ENCODE peak calls at places on chromosomes 12 and 14, in eight cellular contexts. J is left ventricle myocardium inferior, Q is spleen, K is kidney epithelial cell, D is A549, F is GM12878, V is IMR-90, P is Panc1. O is an unnamed sample.

GRCh38 chr14:82796081-82796480 is 1262.4 kb upstream of the SEL1L start:
- DNase-seq in J (no peak), Q (no peak), K (no peak), D (no peak), F (no peak), V (no peak), P (no peak), O (no peak)

GRCh38 chr14:37172024-37172869 is at the start of gene SLC25A21:
- DNase-seq in J (peak), Q (peak), K (peak), D (peak), F (no peak), V (peak), P (peak), O (no peak)

GRCh38 chr12:75913502-75914110 is 118.0 kb downstream of the PHLDA1 start:
- DNase-seq in J (peak), Q (no peak), K (no peak), D (no peak), F (no peak), V (no peak), P (no peak), O (no peak)

GRCh38 chr12:114045333-114045732 is 79.2 kb upstream of the RBM19 start:
- DNase-seq in J (no peak), Q (no peak), K (no peak), D (no peak), F (no peak), V (no peak), P (no peak), O (no peak)

GRCh38 chr14:21090194-21090939 is 8.1 kb downstream of the ZNF219 start:
- DNase-seq in J (no peak), Q (peak), K (no peak), D (no peak), F (no peak), V (no peak), P (no peak), O (no peak)

GRCh38 chr12:120474092-120474960 is 4.8 kb upstream of the SRSF9 start:
- DNase-seq in J (no peak), Q (no peak), K (peak), D (peak), F (no peak), V (peak), P (no peak), O (no peak)

GRCh38 chr12:78863482-78864427 is 819 bp upstream of the SYT1 start:
- DNase-seq in J (peak), Q (peak), K (no peak), D (peak), F (no peak), V (peak), P (no peak), O (no peak)

GRCh38 chr12:102824218-102824835 is 92.7 kb downstream of the PAH start:
- DNase-seq in J (peak), Q (peak), K (no peak), D (peak), F (no peak), V (peak), P (no peak), O (no peak)

GRCh38 chr14:57492859-57493258 is 798 bp downstream of the CCDC198 start:
- DNase-seq in J (no peak), Q (no peak), K (peak), D (peak), F (no peak), V (peak), P (no peak), O (peak)

GRCh38 chr14:101476258-101476930 is 84.9 kb upstream of the DIO3 start:
- DNase-seq in J (no peak), Q (peak), K (no peak), D (no peak), F (no peak), V (no peak), P (no peak), O (no peak)

GRCh38 chr12:42370013-42370412 is 44.0 kb downstream of the PPHLN1 start:
- DNase-seq in J (no peak), Q (no peak), K (no peak), D (no peak), F (no peak), V (no peak), P (no peak), O (no peak)

GRCh38 chr12:104733717-104734175 is 224.3 kb downstream of the SLC41A2 start:
- DNase-seq in J (no peak), Q (no peak), K (no peak), D (peak), F (no peak), V (no peak), P (no peak), O (no peak)

GRCh38 chr12:121793501-121793835 is at the start of gene RHOF:
- DNase-seq in J (peak), Q (peak), K (no peak), D (no peak), F (no peak), V (no peak), P (no peak), O (no peak)

GRCh38 chr12:132413931-132414588 is 75.9 kb upstream of the FBRSL1 start:
- DNase-seq in J (no peak), Q (no peak), K (no peak), D (no peak), F (no peak), V (no peak), P (no peak), O (no peak)

GRCh38 chr14:67514650-67515385 is 18.3 kb upstream of the PLEKHH1 start:
- DNase-seq in J (peak), Q (peak), K (no peak), D (no peak), F (no peak), V (peak), P (no peak), O (no peak)

GRCh38 chr14:61470954-61471279 is 149.5 kb downstream of the PRKCH start:
- DNase-seq in J (no peak), Q (no peak), K (no peak), D (no peak), F (no peak), V (no peak), P (no peak), O (no peak)

GRCh38 chr14:91424813-91425719 is 7.4 kb upstream of the CCDC88C start:
- DNase-seq in J (no peak), Q (no peak), K (no peak), D (no peak), F (no peak), V (no peak), P (no peak), O (no peak)

GRCh38 chr12:7075931-7076330 is 15.4 kb downstream of the C1S start:
- DNase-seq in J (no peak), Q (no peak), K (no peak), D (no peak), F (no peak), V (peak), P (no peak), O (no peak)

GRCh38 chr12:46659032-46659703 is 166.6 kb downstream of the SLC38A4 start:
- DNase-seq in J (no peak), Q (no peak), K (no peak), D (no peak), F (no peak), V (peak), P (no peak), O (no peak)

GRCh38 chr12:55629058-55629841 is 7.4 kb upstream of the OR10P1 start:
- DNase-seq in J (no peak), Q (no peak), K (no peak), D (no peak), F (no peak), V (no peak), P (no peak), O (no peak)

GRCh38 chr12:3752096-3752709 is 706 bp downstream of the CRACR2A start:
- DNase-seq in J (peak), Q (peak), K (peak), D (no peak), F (peak), V (no peak), P (no peak), O (no peak)

GRCh38 chr14:45558183-45558582 is 305.2 kb upstream of the MIS18BP1 start:
- DNase-seq in J (no peak), Q (no peak), K (no peak), D (no peak), F (no peak), V (no peak), P (no peak), O (no peak)

GRCh38 chr12:120472521-120472920 is 3.0 kb upstream of the SRSF9 start:
- DNase-seq in J (no peak), Q (no peak), K (no peak), D (no peak), F (no peak), V (peak), P (no peak), O (no peak)

GRCh38 chr14:33948143-33948962 is 2.5 kb downstream of the EGLN3 start:
- DNase-seq in J (no peak), Q (no peak), K (no peak), D (no peak), F (no peak), V (no peak), P (no peak), O (no peak)

GRCh38 chr14:33945329-33945728 is 5.5 kb downstream of the EGLN3 start:
- DNase-seq in J (no peak), Q (no peak), K (no peak), D (no peak), F (no peak), V (no peak), P (no peak), O (no peak)

GRCh38 chr14:33949051-33950037 is 1.5 kb downstream of the EGLN3 start:
- DNase-seq in J (no peak), Q (no peak), K (no peak), D (no peak), F (no peak), V (no peak), P (no peak), O (no peak)

GRCh38 chr14:33943484-33943883 is 7.4 kb downstream of the EGLN3 start:
- DNase-seq in J (no peak), Q (no peak), K (no peak), D (no peak), F (no peak), V (no peak), P (no peak), O (no peak)

DNA sequence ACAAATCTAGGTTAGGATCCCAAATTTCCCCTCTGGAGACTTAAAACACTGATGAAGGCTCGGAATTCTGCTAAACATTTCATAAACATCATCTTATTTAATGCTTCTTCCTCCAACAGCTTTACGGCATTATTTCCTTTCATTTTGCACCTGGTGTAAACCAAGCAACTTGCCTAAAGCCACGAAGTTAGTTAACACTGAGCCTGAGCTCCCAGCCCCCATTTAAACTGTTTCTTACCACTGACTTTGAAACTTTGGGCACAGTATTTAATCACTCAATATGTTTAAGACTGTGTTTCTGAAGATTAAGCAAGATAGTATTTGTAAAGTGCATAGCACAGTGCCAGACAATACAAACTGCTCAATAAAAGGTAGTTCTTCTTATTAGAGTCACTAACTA is 4.2 kb downstream of the EGLN3 start:
- DNase-seq in J (no peak), Q (no peak), K (no peak), D (no peak), F (no peak), V (no peak), P (no peak), O (no peak)
- H3K4me3 ChIP-seq in J (peak), Q (no peak), K (no peak), D (no peak), F (peak), V (no peak), P (no peak), O (no peak)

DNA sequence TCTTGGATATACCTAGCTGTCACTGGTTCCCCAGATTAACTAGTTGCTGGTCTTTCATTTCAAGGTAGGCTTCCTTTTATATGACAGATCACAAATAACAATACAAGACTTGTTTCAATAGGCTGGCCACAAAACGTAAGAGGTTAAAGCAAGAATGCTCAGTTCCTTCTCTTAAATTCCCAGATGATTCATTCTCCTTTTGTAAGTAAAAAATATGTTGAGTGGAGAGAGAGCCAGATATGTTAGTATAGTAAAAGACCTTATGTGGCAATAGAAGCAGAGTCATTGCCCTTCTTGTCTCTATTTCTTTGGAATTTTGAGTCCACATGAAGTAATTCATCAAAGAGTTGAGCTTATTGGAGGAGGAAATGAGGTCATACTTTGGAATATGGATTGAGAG is 939.0 kb upstream of the ATXN7L3B start:
- DNase-seq in J (no peak), Q (no peak), K (no peak), D (no peak), F (no peak), V (no peak), P (no peak), O (no peak)
- TF ChIP-seq CTCF in J (no peak), Q (no peak), K (no peak), D (no peak), F (no peak), V (no peak), P (no peak), O (no peak)

DNA sequence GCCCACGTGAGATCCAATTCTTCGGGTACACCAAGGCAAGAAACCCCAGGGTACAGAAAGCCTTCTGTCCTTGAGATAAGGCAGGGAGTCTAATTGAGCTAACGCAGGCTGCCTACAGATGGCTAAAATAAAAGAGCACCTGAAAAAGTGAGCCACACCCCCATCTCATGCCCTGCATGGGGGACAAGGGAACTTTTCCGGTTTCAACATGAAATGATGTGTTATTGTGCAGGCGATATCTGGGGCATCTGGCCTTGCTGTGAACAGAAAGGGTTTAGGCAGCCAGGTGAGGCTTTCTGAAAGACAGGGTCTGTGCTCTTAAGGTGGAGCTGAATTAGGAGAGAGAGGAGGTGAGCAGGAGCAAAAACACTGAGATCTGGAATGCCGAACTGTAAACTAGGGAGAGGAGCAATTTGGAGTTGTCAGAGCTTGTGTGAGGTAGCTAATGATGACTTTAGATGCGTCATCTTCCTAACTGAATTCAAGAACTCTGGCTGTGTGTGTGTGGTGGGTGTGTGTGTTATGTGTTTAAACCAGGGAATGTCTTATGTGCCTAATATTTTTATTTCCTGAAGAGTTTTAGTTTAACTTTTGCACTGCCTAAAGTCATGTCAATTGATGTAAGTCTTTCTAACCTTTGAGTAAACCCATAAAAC is 20.1 kb upstream of the LDHB start:
- DNase-seq in J (no peak), Q (no peak), K (no peak), D (peak), F (no peak), V (peak), P (no peak), O (no peak)
- H3K4me3 ChIP-seq in J (no peak), Q (no peak), K (no peak), D (no peak), F (no peak), V (no peak), P (no peak), O (no peak)

GRCh38 chr14:80358112-80358511 is 146.8 kb upstream of the DIO2 start:
- DNase-seq in J (no peak), Q (no peak), K (no peak), D (no peak), F (no peak), V (no peak), P (no peak), O (no peak)

GRCh38 chr14:80350707-80351106 is 139.4 kb upstream of the DIO2 start:
- DNase-seq in J (no peak), Q (no peak), K (no peak), D (no peak), F (no peak), V (peak), P (no peak), O (no peak)

DNA sequence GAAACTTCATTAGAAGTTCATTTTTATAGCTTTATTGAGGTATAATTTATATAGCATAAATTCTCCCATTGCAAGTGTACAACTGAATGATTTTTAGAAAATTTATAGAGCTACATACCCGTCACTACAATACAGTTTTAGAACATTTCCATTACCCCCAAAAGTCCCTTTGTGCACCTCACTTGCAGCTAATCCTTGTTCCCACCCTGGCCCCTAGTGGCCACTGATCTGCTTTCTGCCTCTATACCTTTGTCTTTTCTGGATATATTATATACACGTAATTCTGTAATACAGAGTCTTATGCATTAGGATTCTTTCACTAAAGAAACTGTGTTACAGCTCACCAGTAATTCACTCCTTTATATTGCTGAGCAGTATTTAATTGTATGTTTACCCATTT is 145.1 kb upstream of the DIO2 start:
- DNase-seq in J (no peak), Q (no peak), K (no peak), D (peak), F (no peak), V (peak), P (no peak), O (no peak)
- TF ChIP-seq CTCF in J (no peak), Q (no peak), K (peak), D (peak), F (no peak), V (peak), P (no peak), O (peak)

DNA sequence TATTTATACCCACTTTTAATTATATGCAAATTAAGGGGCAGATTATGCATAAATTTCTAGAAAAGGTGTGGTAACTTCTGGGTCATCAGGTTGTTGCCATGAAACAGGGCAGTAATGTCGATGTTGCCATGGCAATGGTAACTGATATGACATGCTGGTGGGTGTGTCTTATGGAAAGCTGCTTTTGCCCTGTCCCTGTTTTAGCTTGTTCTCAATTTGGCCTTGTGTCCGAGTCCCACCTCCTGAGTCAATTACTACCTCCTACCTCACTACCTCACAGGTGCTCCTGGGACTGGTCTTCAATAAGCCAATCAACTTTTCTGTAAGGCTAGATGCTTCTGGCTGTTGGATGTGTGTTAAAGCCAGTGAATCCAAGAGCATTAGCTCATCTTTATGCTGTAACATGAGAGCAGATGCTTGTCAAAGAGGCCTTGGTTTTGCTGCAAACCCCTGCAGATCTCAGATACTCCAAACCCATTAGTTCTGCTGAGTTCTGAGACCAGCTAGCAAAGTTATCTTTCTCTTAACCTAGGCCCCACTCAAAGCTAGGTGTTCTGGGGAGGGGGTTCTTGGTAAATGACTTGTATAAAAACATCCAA is 61.2 kb downstream of the PPM1A start:
- DNase-seq in J (no peak), Q (no peak), K (no peak), D (no peak), F (no peak), V (peak), P (no peak), O (no peak)
- H3K4me3 ChIP-seq in J (no peak), Q (no peak), K (no peak), D (no peak), F (no peak), V (no peak), P (no peak), O (no peak)

GRCh38 chr14:77028384-77029246 is at the start of gene IRF2BPL:
- DNase-seq in J (peak), Q (peak), K (peak), D (peak), F (peak), V (peak), P (no peak), O (peak)
- TF ChIP-seq CTCF in J (no peak), Q (no peak), K (no peak), D (no peak), F (no peak), V (no peak), P (no peak), O (no peak)

O was measured in AG04449.